ENCODE peak calls at places on chromosomes 6 and 20, in seven cellular contexts. One of them, this sample, is unnamed.

GRCh38 chr20:64152906-64153305 is 11.3 kb upstream of the MYT1 start:
- DNase-seq in OCI-LY7: no peak
- DNase-seq in RWPE2: peak
- DNase-seq in cardiac fibroblast: no peak
- DNase-seq in breast epithelium: no peak
- DNase-seq in upper lobe of right lung: no peak
- DNase-seq in neuronal stem cell: no peak
- DNase-seq in this sample: no peak

GRCh38 chr6:145733770-145734169 is 1.6 kb downstream of the EPM2A start:
- DNase-seq in breast epithelium: no peak
- DNase-seq in upper lobe of right lung: no peak
- DNase-seq in neuronal stem cell: no peak
- DNase-seq in cardiac fibroblast: no peak
- DNase-seq in RWPE2: no peak
- DNase-seq in OCI-LY7: peak
- DNase-seq in this sample: no peak

GRCh38 chr20:64113796-64114355 is 6.5 kb upstream of the NPBWR2 start:
- DNase-seq in upper lobe of right lung: peak
- DNase-seq in breast epithelium: no peak
- DNase-seq in neuronal stem cell: no peak
- DNase-seq in OCI-LY7: no peak
- DNase-seq in RWPE2: peak
- DNase-seq in cardiac fibroblast: no peak
- DNase-seq in this sample: no peak

GRCh38 chr20:51750037-51750769 is 18.0 kb downstream of the ATP9A start:
- DNase-seq in neuronal stem cell: no peak
- DNase-seq in breast epithelium: peak
- DNase-seq in cardiac fibroblast: peak
- DNase-seq in OCI-LY7: no peak
- DNase-seq in RWPE2: peak
- DNase-seq in upper lobe of right lung: peak
- DNase-seq in this sample: no peak

GRCh38 chr6:27866370-27867050 is 45.7 kb downstream of the OR2B2 start:
- DNase-seq in breast epithelium: no peak
- DNase-seq in neuronal stem cell: peak
- DNase-seq in OCI-LY7: peak
- DNase-seq in upper lobe of right lung: no peak
- DNase-seq in RWPE2: no peak
- DNase-seq in cardiac fibroblast: peak
- DNase-seq in this sample: peak

GRCh38 chr20:663315-664090 is 10.5 kb upstream of the SRXN1 start:
- DNase-seq in cardiac fibroblast: no peak
- DNase-seq in breast epithelium: no peak
- DNase-seq in upper lobe of right lung: no peak
- DNase-seq in RWPE2: no peak
- DNase-seq in OCI-LY7: no peak
- DNase-seq in neuronal stem cell: no peak
- DNase-seq in this sample: no peak

GRCh38 chr20:3815703-3816315 is 4.5 kb upstream of the AP5S1 start:
- DNase-seq in cardiac fibroblast: no peak
- DNase-seq in breast epithelium: no peak
- DNase-seq in neuronal stem cell: no peak
- DNase-seq in upper lobe of right lung: no peak
- DNase-seq in OCI-LY7: no peak
- DNase-seq in RWPE2: no peak
- DNase-seq in this sample: peak

GRCh38 chr6:134979142-134979541 is 29.2 kb upstream of the ALDH8A1 start:
- DNase-seq in cardiac fibroblast: no peak
- DNase-seq in neuronal stem cell: no peak
- DNase-seq in breast epithelium: no peak
- DNase-seq in OCI-LY7: no peak
- DNase-seq in upper lobe of right lung: no peak
- DNase-seq in RWPE2: no peak
- DNase-seq in this sample: no peak

GRCh38 chr6:14917101-14917500 is 328.8 kb upstream of the JARID2 start:
- DNase-seq in neuronal stem cell: no peak
- DNase-seq in upper lobe of right lung: no peak
- DNase-seq in RWPE2: no peak
- DNase-seq in OCI-LY7: no peak
- DNase-seq in breast epithelium: no peak
- DNase-seq in cardiac fibroblast: peak
- DNase-seq in this sample: no peak

GRCh38 chr6:52603000-52603795 is 26.3 kb upstream of the TRAM2 start:
- DNase-seq in cardiac fibroblast: peak
- DNase-seq in RWPE2: no peak
- DNase-seq in OCI-LY7: peak
- DNase-seq in upper lobe of right lung: no peak
- DNase-seq in neuronal stem cell: no peak
- DNase-seq in breast epithelium: no peak
- DNase-seq in this sample: no peak

GRCh38 chr6:138485005-138485545 is 14.2 kb downstream of the NHSL1 start:
- DNase-seq in cardiac fibroblast: peak
- DNase-seq in OCI-LY7: no peak
- DNase-seq in neuronal stem cell: peak
- DNase-seq in RWPE2: no peak
- DNase-seq in breast epithelium: no peak
- DNase-seq in upper lobe of right lung: no peak
- DNase-seq in this sample: no peak
- H3K4me3 ChIP-seq in cardiac fibroblast: peak
- H3K4me3 ChIP-seq in OCI-LY7: no peak
- H3K4me3 ChIP-seq in neuronal stem cell: no peak
- H3K4me3 ChIP-seq in RWPE2: no peak
- H3K4me3 ChIP-seq in breast epithelium: peak
- H3K4me3 ChIP-seq in upper lobe of right lung: no peak
- H3K4me3 ChIP-seq in this sample: no peak

GRCh38 chr6:8301502-8301901 is 133.8 kb downstream of the SLC35B3 start:
- DNase-seq in OCI-LY7: no peak
- DNase-seq in RWPE2: no peak
- DNase-seq in upper lobe of right lung: no peak
- DNase-seq in cardiac fibroblast: no peak
- DNase-seq in breast epithelium: no peak
- DNase-seq in neuronal stem cell: no peak
- DNase-seq in this sample: no peak

DNA sequence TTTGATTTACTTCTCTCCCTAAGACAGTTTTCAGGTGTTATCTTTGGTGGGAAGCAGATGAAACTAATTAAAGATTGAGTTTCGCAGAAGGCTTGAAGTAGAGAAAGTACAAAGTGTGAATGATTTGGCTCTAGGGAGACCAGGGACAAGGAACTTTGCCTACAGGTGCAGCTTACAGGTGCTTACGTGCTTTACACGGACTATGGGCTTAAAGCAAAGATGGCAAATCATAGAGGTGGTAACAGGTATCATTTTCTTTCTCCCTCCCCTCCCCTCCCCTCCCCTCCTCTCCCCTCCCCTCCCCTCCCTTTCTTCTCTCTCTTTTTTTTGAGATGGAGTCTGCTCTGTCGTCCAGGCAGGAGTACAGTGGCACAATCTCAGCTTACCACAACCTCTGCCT is 136.3 kb downstream of the SLC35B3 start:
- DNase-seq in neuronal stem cell: no peak
- DNase-seq in cardiac fibroblast: no peak
- DNase-seq in OCI-LY7: no peak
- DNase-seq in breast epithelium: no peak
- DNase-seq in upper lobe of right lung: no peak
- DNase-seq in RWPE2: no peak
- DNase-seq in this sample: no peak
- H3K4me3 ChIP-seq in neuronal stem cell: no peak
- H3K4me3 ChIP-seq in cardiac fibroblast: no peak
- H3K4me3 ChIP-seq in OCI-LY7: no peak
- H3K4me3 ChIP-seq in breast epithelium: no peak
- H3K4me3 ChIP-seq in upper lobe of right lung: no peak
- H3K4me3 ChIP-seq in RWPE2: no peak
- H3K4me3 ChIP-seq in this sample: no peak

GRCh38 chr20:35238170-35238569 is 11.7 kb downstream of the MMP24 start:
- DNase-seq in neuronal stem cell: no peak
- DNase-seq in breast epithelium: no peak
- DNase-seq in RWPE2: no peak
- DNase-seq in cardiac fibroblast: no peak
- DNase-seq in upper lobe of right lung: no peak
- DNase-seq in OCI-LY7: no peak
- DNase-seq in this sample: no peak
- H3K4me3 ChIP-seq in neuronal stem cell: no peak
- H3K4me3 ChIP-seq in breast epithelium: no peak
- H3K4me3 ChIP-seq in RWPE2: no peak
- H3K4me3 ChIP-seq in cardiac fibroblast: no peak
- H3K4me3 ChIP-seq in upper lobe of right lung: no peak
- H3K4me3 ChIP-seq in OCI-LY7: no peak
- H3K4me3 ChIP-seq in this sample: no peak

DNA sequence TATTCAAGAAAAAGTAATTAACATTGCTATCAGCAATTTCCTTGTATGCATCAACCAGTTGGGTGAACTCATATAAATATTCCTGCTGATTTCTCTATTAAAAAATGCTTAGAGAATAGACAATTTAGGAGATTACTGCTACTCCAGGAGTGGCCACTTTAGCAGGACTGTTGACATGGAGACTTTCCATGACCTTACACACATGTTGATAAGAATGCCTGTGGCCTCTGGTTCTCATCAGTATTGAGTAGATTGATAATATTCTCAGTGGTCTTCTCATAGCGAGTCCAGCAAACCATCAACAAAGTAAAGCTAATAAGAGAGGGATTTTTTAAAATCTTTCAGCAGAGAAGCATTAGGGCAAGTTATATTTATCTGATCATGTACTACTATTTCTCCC is 208.4 kb upstream of the MARCKS start:
- DNase-seq in breast epithelium: no peak
- DNase-seq in OCI-LY7: no peak
- DNase-seq in RWPE2: no peak
- DNase-seq in neuronal stem cell: no peak
- DNase-seq in cardiac fibroblast: no peak
- DNase-seq in upper lobe of right lung: no peak
- DNase-seq in this sample: no peak
- H3K4me3 ChIP-seq in breast epithelium: no peak
- H3K4me3 ChIP-seq in OCI-LY7: no peak
- H3K4me3 ChIP-seq in RWPE2: no peak
- H3K4me3 ChIP-seq in neuronal stem cell: no peak
- H3K4me3 ChIP-seq in cardiac fibroblast: no peak
- H3K4me3 ChIP-seq in upper lobe of right lung: peak
- H3K4me3 ChIP-seq in this sample: no peak

GRCh38 chr6:24874128-24874527 is 61.6 kb downstream of the RIPOR2 start:
- DNase-seq in RWPE2: no peak
- DNase-seq in neuronal stem cell: no peak
- DNase-seq in breast epithelium: no peak
- DNase-seq in cardiac fibroblast: no peak
- DNase-seq in OCI-LY7: no peak
- DNase-seq in upper lobe of right lung: no peak
- DNase-seq in this sample: no peak
- H3K4me3 ChIP-seq in RWPE2: no peak
- H3K4me3 ChIP-seq in neuronal stem cell: no peak
- H3K4me3 ChIP-seq in breast epithelium: no peak
- H3K4me3 ChIP-seq in cardiac fibroblast: no peak
- H3K4me3 ChIP-seq in OCI-LY7: no peak
- H3K4me3 ChIP-seq in upper lobe of right lung: no peak
- H3K4me3 ChIP-seq in this sample: no peak

DNA sequence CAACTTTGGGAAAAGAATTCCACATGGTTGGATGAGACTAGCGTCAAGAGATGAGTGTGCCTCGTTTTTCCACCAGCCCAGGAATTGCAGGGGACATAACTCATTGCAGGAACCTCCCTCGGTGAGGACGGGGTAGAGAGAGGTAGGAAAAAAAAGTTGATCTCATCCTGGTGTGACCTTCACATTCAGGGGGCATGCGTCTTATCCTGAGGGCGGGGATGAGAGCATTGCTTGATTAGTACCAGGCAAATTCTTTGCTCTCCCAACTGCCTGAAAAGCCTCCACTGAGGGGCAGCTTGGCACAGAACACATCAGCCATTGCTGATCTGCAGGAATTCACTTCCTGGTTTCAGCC is 11.8 kb downstream of the TLDC2 start:
- DNase-seq in OCI-LY7: no peak
- DNase-seq in breast epithelium: no peak
- DNase-seq in neuronal stem cell: no peak
- DNase-seq in cardiac fibroblast: peak
- DNase-seq in upper lobe of right lung: peak
- DNase-seq in RWPE2: no peak
- DNase-seq in this sample: no peak
- H3K4me3 ChIP-seq in OCI-LY7: no peak
- H3K4me3 ChIP-seq in breast epithelium: no peak
- H3K4me3 ChIP-seq in neuronal stem cell: no peak
- H3K4me3 ChIP-seq in cardiac fibroblast: no peak
- H3K4me3 ChIP-seq in upper lobe of right lung: no peak
- H3K4me3 ChIP-seq in RWPE2: no peak
- H3K4me3 ChIP-seq in this sample: no peak

DNA sequence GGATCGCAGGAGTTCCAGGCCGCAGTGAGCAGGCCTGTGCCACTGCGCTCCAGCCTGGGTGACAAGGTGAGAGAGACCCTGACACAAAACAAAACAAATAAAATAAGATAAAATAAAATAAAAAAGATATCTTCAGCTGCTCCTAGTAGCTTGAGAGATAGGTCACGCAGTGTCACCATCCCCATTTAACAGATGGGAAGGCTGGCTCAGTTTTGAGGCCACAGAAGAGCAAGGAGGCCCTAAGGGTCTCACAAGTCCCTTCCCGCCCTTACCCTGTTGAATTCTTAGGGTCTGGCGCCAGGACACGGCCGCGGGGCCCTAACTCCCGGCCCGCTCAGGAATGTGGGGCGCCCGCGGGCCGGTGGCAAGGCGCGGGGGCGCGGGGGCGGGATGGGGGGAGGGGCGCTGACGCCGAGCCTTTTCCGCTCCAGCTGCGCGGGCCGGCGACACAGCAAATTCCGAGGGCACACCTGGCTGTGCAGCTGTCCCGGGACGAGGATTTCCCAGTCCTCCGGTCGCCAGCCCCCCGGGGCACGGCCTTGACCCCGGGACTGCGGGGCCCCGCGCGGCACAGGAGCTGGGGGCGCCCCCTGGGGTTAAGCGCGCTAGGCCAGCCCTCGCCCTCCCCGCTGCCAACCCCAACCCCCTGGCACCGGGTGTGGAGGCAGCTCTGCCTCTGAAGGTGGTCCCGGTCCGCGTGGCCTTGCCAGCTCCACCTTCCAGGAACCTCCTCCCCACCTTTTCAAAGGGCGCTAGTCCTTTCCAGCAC is 10.3 kb upstream of the R3HDML start:
- DNase-seq in upper lobe of right lung: peak
- DNase-seq in neuronal stem cell: no peak
- DNase-seq in OCI-LY7: no peak
- DNase-seq in RWPE2: no peak
- DNase-seq in breast epithelium: no peak
- DNase-seq in cardiac fibroblast: no peak
- DNase-seq in this sample: no peak
- H3K4me3 ChIP-seq in upper lobe of right lung: peak
- H3K4me3 ChIP-seq in neuronal stem cell: no peak
- H3K4me3 ChIP-seq in OCI-LY7: no peak
- H3K4me3 ChIP-seq in RWPE2: peak
- H3K4me3 ChIP-seq in breast epithelium: peak
- H3K4me3 ChIP-seq in cardiac fibroblast: no peak
- H3K4me3 ChIP-seq in this sample: no peak

DNA sequence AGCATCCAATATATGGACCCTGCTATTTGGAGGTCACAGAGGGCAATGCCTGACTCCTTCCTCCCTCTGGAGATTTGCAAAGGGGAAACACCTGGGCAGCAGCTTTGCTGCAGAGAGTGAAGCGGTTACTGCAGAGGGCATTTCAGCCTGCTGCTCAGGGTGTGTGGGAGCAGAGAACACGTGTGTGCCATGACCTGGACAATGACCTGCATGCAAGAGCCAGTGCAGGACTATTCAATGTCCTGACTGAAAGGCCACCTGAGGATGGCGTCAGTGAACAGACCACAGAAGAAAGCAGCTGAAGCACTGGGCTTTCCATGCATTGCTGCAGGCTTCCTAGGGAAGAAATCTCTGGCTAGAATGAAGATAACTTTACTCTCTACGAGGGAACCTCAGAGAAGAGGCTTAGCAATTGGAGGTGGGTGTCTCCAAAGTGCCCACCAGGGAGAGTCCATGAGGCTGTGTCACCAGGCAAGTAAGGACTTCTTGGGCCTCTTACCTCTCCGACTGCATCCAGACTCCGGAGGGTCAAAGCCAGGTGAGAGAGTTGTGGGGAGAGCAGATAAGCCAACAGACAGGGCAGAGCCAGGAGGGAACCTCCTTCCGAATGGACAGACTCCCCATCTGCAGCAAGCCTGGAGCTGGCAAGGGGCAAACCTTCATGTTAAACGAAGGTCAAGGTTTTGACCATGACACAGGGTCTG is 52.9 kb upstream of the PMEPA1 start:
- DNase-seq in breast epithelium: no peak
- DNase-seq in neuronal stem cell: no peak
- DNase-seq in cardiac fibroblast: no peak
- DNase-seq in OCI-LY7: no peak
- DNase-seq in upper lobe of right lung: no peak
- DNase-seq in RWPE2: peak
- DNase-seq in this sample: no peak
- H3K4me3 ChIP-seq in breast epithelium: no peak
- H3K4me3 ChIP-seq in neuronal stem cell: no peak
- H3K4me3 ChIP-seq in cardiac fibroblast: no peak
- H3K4me3 ChIP-seq in OCI-LY7: no peak
- H3K4me3 ChIP-seq in upper lobe of right lung: no peak
- H3K4me3 ChIP-seq in RWPE2: no peak
- H3K4me3 ChIP-seq in this sample: no peak

This sample was measured in Jurkat, Clone E6-1.